ENCODE peak calls at places on chromosome 7, in nine cellular contexts. One of them, this sample, is unnamed.

GRCh38 chr7:71404701-71405345 is 272.9 kb downstream of the GALNT17 start:
- ATAC-seq in body of pancreas: no peak
- ATAC-seq in natural killer cell: no peak
- ATAC-seq in T-cell: no peak
- ATAC-seq in CD8-positive, alpha-beta T cell: no peak
- ATAC-seq in aorta: peak
- ATAC-seq in omental fat pad: no peak
- ATAC-seq in T-helper 17 cell: no peak
- ATAC-seq in stimulated activated naive CD8-positive, alpha-beta T cell treated with anti-CD3 and anti-CD28 coated beads, Interleukin-15, Interleukin-2, amounts not matched to agents 100 U/mL and 50 U/mL, for 24 hours: no peak
- ATAC-seq in this sample: no peak

GRCh38 chr7:4093492-4093891 is 588.6 kb upstream of the FOXK1 start:
- ATAC-seq in natural killer cell: no peak
- ATAC-seq in CD8-positive, alpha-beta T cell: no peak
- ATAC-seq in T-cell: no peak
- ATAC-seq in T-helper 17 cell: no peak
- ATAC-seq in aorta: no peak
- ATAC-seq in stimulated activated naive CD8-positive, alpha-beta T cell treated with anti-CD3 and anti-CD28 coated beads, Interleukin-15, Interleukin-2, amounts not matched to agents 100 U/mL and 50 U/mL, for 24 hours: no peak
- ATAC-seq in omental fat pad: no peak
- ATAC-seq in body of pancreas: no peak
- ATAC-seq in this sample: no peak

GRCh38 chr7:98254951-98255610 is 3.0 kb upstream of the TECPR1 start:
- ATAC-seq in T-cell: no peak
- ATAC-seq in natural killer cell: no peak
- ATAC-seq in stimulated activated naive CD8-positive, alpha-beta T cell treated with anti-CD3 and anti-CD28 coated beads, Interleukin-15, Interleukin-2, amounts not matched to agents 100 U/mL and 50 U/mL, for 24 hours: no peak
- ATAC-seq in omental fat pad: no peak
- ATAC-seq in body of pancreas: no peak
- ATAC-seq in T-helper 17 cell: no peak
- ATAC-seq in aorta: no peak
- ATAC-seq in CD8-positive, alpha-beta T cell: no peak
- ATAC-seq in this sample: no peak

GRCh38 chr7:29156798-29157461 is 10.6 kb upstream of the CPVL start:
- ATAC-seq in T-cell: peak
- ATAC-seq in body of pancreas: no peak
- ATAC-seq in omental fat pad: no peak
- ATAC-seq in stimulated activated naive CD8-positive, alpha-beta T cell treated with anti-CD3 and anti-CD28 coated beads, Interleukin-15, Interleukin-2, amounts not matched to agents 100 U/mL and 50 U/mL, for 24 hours: no peak
- ATAC-seq in natural killer cell: peak
- ATAC-seq in T-helper 17 cell: no peak
- ATAC-seq in CD8-positive, alpha-beta T cell: peak
- ATAC-seq in aorta: no peak
- ATAC-seq in this sample: no peak

GRCh38 chr7:35630573-35630972 is 64.4 kb downstream of the HERPUD2 start:
- ATAC-seq in stimulated activated naive CD8-positive, alpha-beta T cell treated with anti-CD3 and anti-CD28 coated beads, Interleukin-15, Interleukin-2, amounts not matched to agents 100 U/mL and 50 U/mL, for 24 hours: no peak
- ATAC-seq in natural killer cell: no peak
- ATAC-seq in CD8-positive, alpha-beta T cell: no peak
- ATAC-seq in T-cell: no peak
- ATAC-seq in T-helper 17 cell: no peak
- ATAC-seq in omental fat pad: no peak
- ATAC-seq in body of pancreas: no peak
- ATAC-seq in aorta: no peak
- ATAC-seq in this sample: peak

GRCh38 chr7:38248069-38248567 is 25.3 kb downstream of the TARP start:
- ATAC-seq in T-cell: no peak
- ATAC-seq in natural killer cell: no peak
- ATAC-seq in CD8-positive, alpha-beta T cell: no peak
- ATAC-seq in body of pancreas: no peak
- ATAC-seq in T-helper 17 cell: no peak
- ATAC-seq in aorta: no peak
- ATAC-seq in stimulated activated naive CD8-positive, alpha-beta T cell treated with anti-CD3 and anti-CD28 coated beads, Interleukin-15, Interleukin-2, amounts not matched to agents 100 U/mL and 50 U/mL, for 24 hours: peak
- ATAC-seq in omental fat pad: no peak
- ATAC-seq in this sample: no peak

GRCh38 chr7:26279405-26279804 is 12.3 kb upstream of the SNX10 start:
- ATAC-seq in natural killer cell: peak
- ATAC-seq in omental fat pad: no peak
- ATAC-seq in body of pancreas: no peak
- ATAC-seq in stimulated activated naive CD8-positive, alpha-beta T cell treated with anti-CD3 and anti-CD28 coated beads, Interleukin-15, Interleukin-2, amounts not matched to agents 100 U/mL and 50 U/mL, for 24 hours: peak
- ATAC-seq in T-helper 17 cell: peak
- ATAC-seq in T-cell: peak
- ATAC-seq in CD8-positive, alpha-beta T cell: no peak
- ATAC-seq in aorta: no peak
- ATAC-seq in this sample: no peak

GRCh38 chr7:147432068-147432467 is 1158.5 kb upstream of the C7orf33 start:
- ATAC-seq in omental fat pad: no peak
- ATAC-seq in body of pancreas: no peak
- ATAC-seq in natural killer cell: no peak
- ATAC-seq in stimulated activated naive CD8-positive, alpha-beta T cell treated with anti-CD3 and anti-CD28 coated beads, Interleukin-15, Interleukin-2, amounts not matched to agents 100 U/mL and 50 U/mL, for 24 hours: no peak
- ATAC-seq in CD8-positive, alpha-beta T cell: no peak
- ATAC-seq in aorta: no peak
- ATAC-seq in T-cell: no peak
- ATAC-seq in T-helper 17 cell: no peak
- ATAC-seq in this sample: no peak

GRCh38 chr7:152709307-152710133 is 33.6 kb upstream of the XRCC2 start:
- ATAC-seq in natural killer cell: no peak
- ATAC-seq in aorta: no peak
- ATAC-seq in omental fat pad: no peak
- ATAC-seq in stimulated activated naive CD8-positive, alpha-beta T cell treated with anti-CD3 and anti-CD28 coated beads, Interleukin-15, Interleukin-2, amounts not matched to agents 100 U/mL and 50 U/mL, for 24 hours: no peak
- ATAC-seq in body of pancreas: no peak
- ATAC-seq in CD8-positive, alpha-beta T cell: no peak
- ATAC-seq in T-cell: no peak
- ATAC-seq in T-helper 17 cell: no peak
- ATAC-seq in this sample: no peak

GRCh38 chr7:45064047-45064725 is 24.6 kb downstream of the NACAD start:
- ATAC-seq in T-cell: no peak
- ATAC-seq in CD8-positive, alpha-beta T cell: no peak
- ATAC-seq in natural killer cell: no peak
- ATAC-seq in aorta: no peak
- ATAC-seq in stimulated activated naive CD8-positive, alpha-beta T cell treated with anti-CD3 and anti-CD28 coated beads, Interleukin-15, Interleukin-2, amounts not matched to agents 100 U/mL and 50 U/mL, for 24 hours: no peak
- ATAC-seq in body of pancreas: no peak
- ATAC-seq in omental fat pad: no peak
- ATAC-seq in T-helper 17 cell: no peak
- ATAC-seq in this sample: no peak

GRCh38 chr7:101598422-101598957 is 30.6 kb downstream of the MYL10 start:
- ATAC-seq in body of pancreas: peak
- ATAC-seq in T-helper 17 cell: no peak
- ATAC-seq in stimulated activated naive CD8-positive, alpha-beta T cell treated with anti-CD3 and anti-CD28 coated beads, Interleukin-15, Interleukin-2, amounts not matched to agents 100 U/mL and 50 U/mL, for 24 hours: no peak
- ATAC-seq in omental fat pad: no peak
- ATAC-seq in natural killer cell: no peak
- ATAC-seq in T-cell: no peak
- ATAC-seq in CD8-positive, alpha-beta T cell: no peak
- ATAC-seq in aorta: peak
- ATAC-seq in this sample: no peak

GRCh38 chr7:50865450-50865849 is 82.8 kb upstream of the GRB10 start:
- ATAC-seq in natural killer cell: no peak
- ATAC-seq in T-cell: no peak
- ATAC-seq in T-helper 17 cell: no peak
- ATAC-seq in aorta: no peak
- ATAC-seq in omental fat pad: no peak
- ATAC-seq in CD8-positive, alpha-beta T cell: no peak
- ATAC-seq in stimulated activated naive CD8-positive, alpha-beta T cell treated with anti-CD3 and anti-CD28 coated beads, Interleukin-15, Interleukin-2, amounts not matched to agents 100 U/mL and 50 U/mL, for 24 hours: no peak
- ATAC-seq in body of pancreas: peak
- ATAC-seq in this sample: no peak

GRCh38 chr7:131039836-131040235 is 287.8 kb upstream of the MKLN1 start:
- ATAC-seq in natural killer cell: no peak
- ATAC-seq in aorta: peak
- ATAC-seq in T-helper 17 cell: no peak
- ATAC-seq in stimulated activated naive CD8-positive, alpha-beta T cell treated with anti-CD3 and anti-CD28 coated beads, Interleukin-15, Interleukin-2, amounts not matched to agents 100 U/mL and 50 U/mL, for 24 hours: no peak
- ATAC-seq in T-cell: no peak
- ATAC-seq in omental fat pad: no peak
- ATAC-seq in CD8-positive, alpha-beta T cell: no peak
- ATAC-seq in body of pancreas: no peak
- ATAC-seq in this sample: no peak

GRCh38 chr7:28744951-28745350 is 213.2 kb downstream of the TRIL start:
- ATAC-seq in body of pancreas: no peak
- ATAC-seq in omental fat pad: no peak
- ATAC-seq in T-cell: no peak
- ATAC-seq in natural killer cell: no peak
- ATAC-seq in stimulated activated naive CD8-positive, alpha-beta T cell treated with anti-CD3 and anti-CD28 coated beads, Interleukin-15, Interleukin-2, amounts not matched to agents 100 U/mL and 50 U/mL, for 24 hours: no peak
- ATAC-seq in aorta: no peak
- ATAC-seq in T-helper 17 cell: no peak
- ATAC-seq in CD8-positive, alpha-beta T cell: no peak
- ATAC-seq in this sample: no peak

GRCh38 chr7:105786520-105786919 is 89.9 kb downstream of the ATXN7L1 start:
- ATAC-seq in T-helper 17 cell: no peak
- ATAC-seq in CD8-positive, alpha-beta T cell: no peak
- ATAC-seq in stimulated activated naive CD8-positive, alpha-beta T cell treated with anti-CD3 and anti-CD28 coated beads, Interleukin-15, Interleukin-2, amounts not matched to agents 100 U/mL and 50 U/mL, for 24 hours: no peak
- ATAC-seq in aorta: no peak
- ATAC-seq in T-cell: no peak
- ATAC-seq in natural killer cell: no peak
- ATAC-seq in body of pancreas: no peak
- ATAC-seq in omental fat pad: no peak
- ATAC-seq in this sample: no peak

GRCh38 chr7:148847815-148848726 is 36.0 kb downstream of the EZH2 start:
- ATAC-seq in omental fat pad: no peak
- ATAC-seq in T-cell: no peak
- ATAC-seq in stimulated activated naive CD8-positive, alpha-beta T cell treated with anti-CD3 and anti-CD28 coated beads, Interleukin-15, Interleukin-2, amounts not matched to agents 100 U/mL and 50 U/mL, for 24 hours: no peak
- ATAC-seq in CD8-positive, alpha-beta T cell: no peak
- ATAC-seq in natural killer cell: no peak
- ATAC-seq in body of pancreas: no peak
- ATAC-seq in T-helper 17 cell: no peak
- ATAC-seq in aorta: no peak
- ATAC-seq in this sample: no peak

GRCh38 chr7:94741179-94741578 is 85.2 kb upstream of the SGCE start:
- ATAC-seq in body of pancreas: no peak
- ATAC-seq in T-cell: no peak
- ATAC-seq in aorta: no peak
- ATAC-seq in stimulated activated naive CD8-positive, alpha-beta T cell treated with anti-CD3 and anti-CD28 coated beads, Interleukin-15, Interleukin-2, amounts not matched to agents 100 U/mL and 50 U/mL, for 24 hours: no peak
- ATAC-seq in omental fat pad: no peak
- ATAC-seq in CD8-positive, alpha-beta T cell: no peak
- ATAC-seq in natural killer cell: no peak
- ATAC-seq in T-helper 17 cell: no peak
- ATAC-seq in this sample: no peak

GRCh38 chr7:124575181-124575580 is 190.4 kb downstream of the GPR37 start:
- ATAC-seq in stimulated activated naive CD8-positive, alpha-beta T cell treated with anti-CD3 and anti-CD28 coated beads, Interleukin-15, Interleukin-2, amounts not matched to agents 100 U/mL and 50 U/mL, for 24 hours: no peak
- ATAC-seq in T-cell: no peak
- ATAC-seq in omental fat pad: no peak
- ATAC-seq in T-helper 17 cell: no peak
- ATAC-seq in natural killer cell: no peak
- ATAC-seq in aorta: no peak
- ATAC-seq in body of pancreas: no peak
- ATAC-seq in CD8-positive, alpha-beta T cell: no peak
- ATAC-seq in this sample: no peak

GRCh38 chr7:45696476-45696875 is 122.3 kb downstream of the ADCY1 start:
- ATAC-seq in body of pancreas: no peak
- ATAC-seq in aorta: no peak
- ATAC-seq in T-helper 17 cell: no peak
- ATAC-seq in T-cell: no peak
- ATAC-seq in natural killer cell: no peak
- ATAC-seq in omental fat pad: no peak
- ATAC-seq in stimulated activated naive CD8-positive, alpha-beta T cell treated with anti-CD3 and anti-CD28 coated beads, Interleukin-15, Interleukin-2, amounts not matched to agents 100 U/mL and 50 U/mL, for 24 hours: no peak
- ATAC-seq in CD8-positive, alpha-beta T cell: no peak
- ATAC-seq in this sample: no peak

GRCh38 chr7:34087892-34088891 is 182.9 kb downstream of the BMPER start:
- ATAC-seq in stimulated activated naive CD8-positive, alpha-beta T cell treated with anti-CD3 and anti-CD28 coated beads, Interleukin-15, Interleukin-2, amounts not matched to agents 100 U/mL and 50 U/mL, for 24 hours: no peak
- ATAC-seq in T-helper 17 cell: no peak
- ATAC-seq in T-cell: no peak
- ATAC-seq in aorta: peak
- ATAC-seq in body of pancreas: peak
- ATAC-seq in omental fat pad: no peak
- ATAC-seq in CD8-positive, alpha-beta T cell: no peak
- ATAC-seq in natural killer cell: no peak
- ATAC-seq in this sample: peak

GRCh38 chr7:87146740-87147386 is 5.4 kb upstream of the DMTF1 start:
- ATAC-seq in aorta: no peak
- ATAC-seq in omental fat pad: no peak
- ATAC-seq in natural killer cell: no peak
- ATAC-seq in body of pancreas: no peak
- ATAC-seq in T-cell: no peak
- ATAC-seq in T-helper 17 cell: no peak
- ATAC-seq in CD8-positive, alpha-beta T cell: no peak
- ATAC-seq in stimulated activated naive CD8-positive, alpha-beta T cell treated with anti-CD3 and anti-CD28 coated beads, Interleukin-15, Interleukin-2, amounts not matched to agents 100 U/mL and 50 U/mL, for 24 hours: no peak
- ATAC-seq in this sample: no peak

GRCh38 chr7:5045558-5046396 is at the start of gene RBAK:
- ATAC-seq in natural killer cell: peak
- ATAC-seq in stimulated activated naive CD8-positive, alpha-beta T cell treated with anti-CD3 and anti-CD28 coated beads, Interleukin-15, Interleukin-2, amounts not matched to agents 100 U/mL and 50 U/mL, for 24 hours: peak
- ATAC-seq in CD8-positive, alpha-beta T cell: peak
- ATAC-seq in body of pancreas: peak
- ATAC-seq in T-cell: peak
- ATAC-seq in aorta: peak
- ATAC-seq in omental fat pad: peak
- ATAC-seq in T-helper 17 cell: peak
- ATAC-seq in this sample: peak

GRCh38 chr7:34322841-34323240 is 335.2 kb upstream of the NPSR1 start:
- ATAC-seq in natural killer cell: no peak
- ATAC-seq in T-helper 17 cell: no peak
- ATAC-seq in T-cell: no peak
- ATAC-seq in body of pancreas: no peak
- ATAC-seq in aorta: no peak
- ATAC-seq in CD8-positive, alpha-beta T cell: no peak
- ATAC-seq in stimulated activated naive CD8-positive, alpha-beta T cell treated with anti-CD3 and anti-CD28 coated beads, Interleukin-15, Interleukin-2, amounts not matched to agents 100 U/mL and 50 U/mL, for 24 hours: peak
- ATAC-seq in omental fat pad: no peak
- ATAC-seq in this sample: no peak

GRCh38 chr7:113404245-113404644 is 285.9 kb upstream of the SMIM30 start:
- ATAC-seq in CD8-positive, alpha-beta T cell: no peak
- ATAC-seq in stimulated activated naive CD8-positive, alpha-beta T cell treated with anti-CD3 and anti-CD28 coated beads, Interleukin-15, Interleukin-2, amounts not matched to agents 100 U/mL and 50 U/mL, for 24 hours: no peak
- ATAC-seq in T-helper 17 cell: no peak
- ATAC-seq in natural killer cell: no peak
- ATAC-seq in aorta: no peak
- ATAC-seq in body of pancreas: no peak
- ATAC-seq in omental fat pad: no peak
- ATAC-seq in T-cell: no peak
- ATAC-seq in this sample: no peak

GRCh38 chr7:97020601-97021442 is 3.8 kb downstream of the DLX5 start:
- ATAC-seq in body of pancreas: no peak
- ATAC-seq in stimulated activated naive CD8-positive, alpha-beta T cell treated with anti-CD3 and anti-CD28 coated beads, Interleukin-15, Interleukin-2, amounts not matched to agents 100 U/mL and 50 U/mL, for 24 hours: no peak
- ATAC-seq in CD8-positive, alpha-beta T cell: no peak
- ATAC-seq in natural killer cell: no peak
- ATAC-seq in aorta: no peak
- ATAC-seq in T-helper 17 cell: no peak
- ATAC-seq in T-cell: no peak
- ATAC-seq in omental fat pad: no peak
- ATAC-seq in this sample: no peak

GRCh38 chr7:22694597-22695207 is 32.3 kb upstream of the IL6 start:
- ATAC-seq in stimulated activated naive CD8-positive, alpha-beta T cell treated with anti-CD3 and anti-CD28 coated beads, Interleukin-15, Interleukin-2, amounts not matched to agents 100 U/mL and 50 U/mL, for 24 hours: peak
- ATAC-seq in T-helper 17 cell: no peak
- ATAC-seq in T-cell: peak
- ATAC-seq in omental fat pad: no peak
- ATAC-seq in body of pancreas: no peak
- ATAC-seq in natural killer cell: no peak
- ATAC-seq in aorta: no peak
- ATAC-seq in CD8-positive, alpha-beta T cell: no peak
- ATAC-seq in this sample: no peak

GRCh38 chr7:16838891-16839290 is 34.1 kb upstream of the AGR2 start:
- ATAC-seq in CD8-positive, alpha-beta T cell: no peak
- ATAC-seq in natural killer cell: no peak
- ATAC-seq in stimulated activated naive CD8-positive, alpha-beta T cell treated with anti-CD3 and anti-CD28 coated beads, Interleukin-15, Interleukin-2, amounts not matched to agents 100 U/mL and 50 U/mL, for 24 hours: no peak
- ATAC-seq in body of pancreas: no peak
- ATAC-seq in T-cell: no peak
- ATAC-seq in aorta: no peak
- ATAC-seq in T-helper 17 cell: no peak
- ATAC-seq in omental fat pad: no peak
- ATAC-seq in this sample: no peak

GRCh38 chr7:92504563-92504962 is 23.8 kb downstream of the PEX1 start:
- ATAC-seq in T-cell: no peak
- ATAC-seq in stimulated activated naive CD8-positive, alpha-beta T cell treated with anti-CD3 and anti-CD28 coated beads, Interleukin-15, Interleukin-2, amounts not matched to agents 100 U/mL and 50 U/mL, for 24 hours: no peak
- ATAC-seq in omental fat pad: no peak
- ATAC-seq in CD8-positive, alpha-beta T cell: no peak
- ATAC-seq in body of pancreas: no peak
- ATAC-seq in T-helper 17 cell: no peak
- ATAC-seq in natural killer cell: no peak
- ATAC-seq in aorta: no peak
- ATAC-seq in this sample: no peak

This sample was measured in gastroesophageal sphincter.